ENCODE peak calls at places on chromosome 19, in four cellular contexts. One of them, this sample, is unnamed.
A peak's percentile ranks its signal among the peaks of the same experiment; 100 is the strongest.

GRCh38 chr19:11020982-11021759 is 60.3 kb downstream of the SMARCA4 start:
- DNase-seq in tibial nerve: no peak
- DNase-seq in tibial artery: peak; percentile 54
- DNase-seq in mesenteric fat pad: no peak
- DNase-seq in this sample: no peak

GRCh38 chr19:3506384-3507340 is 551 bp downstream of the FZR1 start:
- DNase-seq in tibial nerve: peak; percentile 12
- DNase-seq in mesenteric fat pad: no peak
- DNase-seq in tibial artery: peak; percentile 77
- DNase-seq in this sample: no peak

GRCh38 chr19:10892256-10892655 is 20.9 kb downstream of the CARM1 start:
- DNase-seq in mesenteric fat pad: no peak
- DNase-seq in tibial nerve: no peak
- DNase-seq in tibial artery: no peak
- DNase-seq in this sample: no peak

GRCh38 chr19:3407556-3408516 is 41.5 kb downstream of the NFIC start:
- DNase-seq in tibial nerve: peak; percentile 43
- DNase-seq in tibial artery: peak; percentile 87
- DNase-seq in mesenteric fat pad: no peak
- DNase-seq in this sample: no peak

GRCh38 chr19:12748489-12748888 is 3.1 kb upstream of the BEST2 start:
- DNase-seq in tibial nerve: no peak
- DNase-seq in tibial artery: no peak
- DNase-seq in mesenteric fat pad: no peak
- DNase-seq in this sample: no peak

GRCh38 chr19:13937479-13938360 is 497 bp downstream of the PODNL1 start:
- DNase-seq in tibial nerve: no peak
- DNase-seq in mesenteric fat pad: no peak
- DNase-seq in tibial artery: no peak
- DNase-seq in this sample: no peak

GRCh38 chr19:46611791-46612190 is 10.7 kb downstream of the CALM3 start:
- DNase-seq in mesenteric fat pad: peak; percentile 81
- DNase-seq in tibial nerve: no peak
- DNase-seq in tibial artery: peak; percentile 59
- DNase-seq in this sample: no peak

GRCh38 chr19:48608798-48609263 is 2.3 kb downstream of the SPACA4 start:
- DNase-seq in tibial nerve: no peak
- DNase-seq in mesenteric fat pad: no peak
- DNase-seq in tibial artery: peak; percentile 64
- DNase-seq in this sample: no peak

GRCh38 chr19:13430790-13431582 is 75.3 kb downstream of the CACNA1A start:
- DNase-seq in mesenteric fat pad: no peak
- DNase-seq in tibial artery: no peak
- DNase-seq in tibial nerve: peak; percentile 13
- DNase-seq in this sample: no peak

GRCh38 chr19:56085571-56086275 is 35.4 kb downstream of the ZNF787 start:
- DNase-seq in tibial nerve: no peak
- DNase-seq in mesenteric fat pad: no peak
- DNase-seq in tibial artery: no peak
- DNase-seq in this sample: no peak

GRCh38 chr19:29022599-29022998 is 190.4 kb downstream of the UQCRFS1 start:
- DNase-seq in tibial nerve: no peak
- DNase-seq in mesenteric fat pad: no peak
- DNase-seq in tibial artery: no peak
- DNase-seq in this sample: no peak

GRCh38 chr19:57949296-57949695 is 1.8 kb upstream of the ZNF256 start:
- DNase-seq in tibial artery: no peak
- DNase-seq in tibial nerve: no peak
- DNase-seq in mesenteric fat pad: no peak
- DNase-seq in this sample: no peak

GRCh38 chr19:43784981-43785808 is 4.4 kb upstream of the KCNN4 start:
- DNase-seq in mesenteric fat pad: no peak
- DNase-seq in tibial nerve: peak; percentile 65
- DNase-seq in tibial artery: peak; percentile 67
- DNase-seq in this sample: no peak

GRCh38 chr19:13363954-13364353 is 142.3 kb downstream of the CACNA1A start:
- DNase-seq in mesenteric fat pad: no peak
- DNase-seq in tibial nerve: no peak
- DNase-seq in tibial artery: no peak
- DNase-seq in this sample: no peak

GRCh38 chr19:38273499-38273898 is 9.1 kb downstream of the SPINT2 start:
- DNase-seq in tibial nerve: no peak
- DNase-seq in tibial artery: no peak
- DNase-seq in mesenteric fat pad: no peak
- DNase-seq in this sample: no peak

GRCh38 chr19:20070691-20071090 is 7.1 kb upstream of the ZNF90 start:
- DNase-seq in tibial artery: no peak
- DNase-seq in mesenteric fat pad: no peak
- DNase-seq in tibial nerve: no peak
- DNase-seq in this sample: no peak

GRCh38 chr19:16603090-16603489 is 24.9 kb downstream of the MED26 start:
- DNase-seq in tibial nerve: no peak
- DNase-seq in mesenteric fat pad: no peak
- DNase-seq in tibial artery: no peak
- DNase-seq in this sample: no peak

This sample was measured in osteocyte.